ENCODE peak calls at places on chromosome 14, in five cellular contexts. C is iris pigment epithelial cell; R is neuronal stem cell; L is tibial nerve; M is stimulated activated CD4-positive, alpha-beta T cell treated with anti-CD3 and anti-CD28 coated beads, TNF-alpha, amount 100 ng/mL, for 24 hours. P is an unnamed sample.

GRCh38 chr14:72800848-72801370 is 93.0 kb downstream of the DPF3 start:
- DNase-seq in C (no peak), R (no peak), L (no peak), M (no peak), P (no peak)

GRCh38 chr14:96502621-96503251 is 554 bp downstream of the PAPOLA start:
- DNase-seq in C (peak), R (peak), L (peak), M (peak), P (no peak)

GRCh38 chr14:20460458-20461229 is 590 bp downstream of the PIP4P1 start:
- DNase-seq in C (no peak), R (no peak), L (no peak), M (peak), P (peak)

GRCh38 chr14:69263364-69263763 is 3.4 kb downstream of the GALNT16 start:
- DNase-seq in C (peak), R (no peak), L (peak), M (no peak), P (peak)

GRCh38 chr14:37848985-37849605 is 253.7 kb downstream of the TTC6 start:
- DNase-seq in C (no peak), R (no peak), L (no peak), M (no peak), P (no peak)

GRCh38 chr14:91392623-91393303 is 24.9 kb downstream of the CCDC88C start:
- DNase-seq in C (no peak), R (no peak), L (no peak), M (no peak), P (no peak)

GRCh38 chr14:29759521-29760340 is 167.9 kb downstream of the PRKD1 start:
- DNase-seq in C (peak), R (no peak), L (no peak), M (no peak), P (no peak)

GRCh38 chr14:32709072-32709471 is 229.6 kb upstream of the NPAS3 start:
- DNase-seq in C (peak), R (no peak), L (peak), M (no peak), P (peak)

GRCh38 chr14:103157969-103158368 is 34.7 kb downstream of the TNFAIP2 start:
- DNase-seq in C (no peak), R (no peak), L (no peak), M (no peak), P (no peak)

GRCh38 chr14:50964683-50965390 is 20.6 kb upstream of the PYGL start:
- DNase-seq in C (peak), R (no peak), L (peak), M (no peak), P (peak)

GRCh38 chr14:24250354-24250753 is 7.9 kb upstream of the TINF2 start:
- DNase-seq in C (no peak), R (no peak), L (no peak), M (no peak), P (no peak)

P was measured in uterus.